ENCODE peak calls at places on chromosomes 12 and 14, in five cellular contexts. L, D, U, Y and E are unnamed samples.

GRCh38 chr12:51907864-51908425 is 641 bp downstream of the ACVRL1 start:
- DNase-seq in D (no peak), U (no peak), L (no peak), Y (no peak), E (no peak)

GRCh38 chr14:52741865-52742264 is 11.9 kb downstream of the STYX start:
- DNase-seq in D (no peak), U (no peak), Y (no peak), L (no peak), E (no peak)

GRCh38 chr14:94571950-94572349 is 9.3 kb upstream of the SERPINA5 start:
- DNase-seq in U (no peak), L (no peak), D (peak), Y (peak), E (no peak)

GRCh38 chr12:6199211-6199530 is 1.0 kb upstream of the CD9 start:
- DNase-seq in U (no peak), D (no peak), L (no peak), Y (no peak), E (no peak)

GRCh38 chr12:57511161-57511560 is 9.2 kb downstream of the DDIT3 start:
- DNase-seq in D (no peak), U (no peak), L (no peak), Y (no peak), E (no peak)

GRCh38 chr12:47837190-47838171 is 17.8 kb upstream of the HDAC7 start:
- DNase-seq in L (no peak), Y (peak), D (peak), U (peak), E (no peak)

GRCh38 chr14:76396714-76397187 is 20.8 kb downstream of the ESRRB start:
- DNase-seq in U (peak), Y (no peak), D (no peak), L (no peak), E (no peak)

GRCh38 chr12:28012333-28012918 is 39.9 kb upstream of the PTHLH start:
- DNase-seq in Y (no peak), D (no peak), L (no peak), U (no peak), E (no peak)

GRCh38 chr14:103628221-103628683 is 759 bp upstream of the KLC1 start:
- DNase-seq in U (peak), Y (peak), L (peak), D (peak), E (peak)

DNA sequence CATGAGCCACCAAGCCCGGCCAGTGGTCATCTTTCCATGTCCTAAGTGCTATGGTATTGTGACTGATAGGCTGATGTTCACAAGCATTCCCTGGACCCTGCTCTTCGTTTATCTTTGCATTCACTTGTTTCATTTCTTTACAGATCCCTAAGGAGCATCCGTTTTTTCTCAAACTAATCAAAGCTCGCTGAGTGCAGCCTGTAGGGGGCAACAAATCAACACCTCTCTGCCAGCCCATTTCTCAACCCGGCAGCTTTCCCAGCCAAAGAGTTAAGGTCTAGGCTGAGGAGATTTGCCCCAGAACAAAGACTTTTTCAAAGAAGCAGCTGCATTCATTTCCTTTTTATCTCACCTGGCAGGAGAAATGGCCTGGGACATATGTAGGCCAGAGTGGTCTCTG is 12.1 kb downstream of the SIRT4 start:
- DNase-seq in Y (no peak), L (no peak), U (no peak), D (no peak), E (no peak)
- TF ChIP-seq CTCF in Y (peak), L (no peak), U (no peak), D (no peak), E (peak)

GRCh38 chr14:24282736-24283135 is 11.3 kb upstream of the RABGGTA start:
- DNase-seq in U (no peak), D (no peak), Y (no peak), L (no peak), E (no peak)

GRCh38 chr14:24275524-24276139 is 4.2 kb upstream of the RABGGTA start:
- DNase-seq in D (no peak), L (no peak), U (peak), Y (no peak), E (no peak)

GRCh38 chr14:24280797-24281460 is 9.5 kb upstream of the RABGGTA start:
- DNase-seq in Y (no peak), L (no peak), D (no peak), U (no peak), E (no peak)

GRCh38 chr14:24277606-24278321 is 6.4 kb upstream of the RABGGTA start:
- DNase-seq in D (no peak), L (no peak), Y (no peak), U (no peak), E (no peak)

GRCh38 chr14:24279301-24280186 is 8.1 kb upstream of the RABGGTA start:
- DNase-seq in Y (no peak), D (no peak), U (no peak), L (no peak), E (no peak)
- TF ChIP-seq CTCF in Y (no peak), D (no peak), U (no peak), L (no peak), E (peak)

GRCh38 chr12:1279050-1279449 is 288.0 kb downstream of the ERC1 start:
- DNase-seq in L (no peak), U (no peak), Y (no peak), D (no peak), E (no peak)
- TF ChIP-seq CTCF in L (peak), U (no peak), Y (no peak), D (peak), E (no peak)

GRCh38 chr12:85923767-85924331 is 49.8 kb downstream of the NTS start:
- DNase-seq in D (peak), Y (peak), U (no peak), L (no peak), E (no peak)
- TF ChIP-seq CTCF in D (peak), Y (peak), U (peak), L (peak), E (peak)

GRCh38 chr12:40745386-40745785 is 53.1 kb downstream of the CNTN1 start:
- DNase-seq in Y (no peak), U (no peak), L (no peak), D (no peak), E (no peak)
- TF ChIP-seq CTCF in Y (no peak), U (no peak), L (peak), D (no peak), E (no peak)